ENCODE peak calls at places on chromosomes 16 and 17, in six cellular contexts. One of them, this sample, is unnamed.

GRCh38 chr17:2056221-2057129 is 1.6 kb downstream of the HIC1 start:
- DNase-seq in body of pancreas: peak
- DNase-seq in caudate nucleus: no peak
- DNase-seq in mesendoderm: peak
- DNase-seq in stomach: no peak
- DNase-seq in substantia nigra: no peak
- DNase-seq in this sample: peak

GRCh38 chr16:16158741-16159374 is 64.4 kb downstream of the ABCC6 start:
- DNase-seq in caudate nucleus: no peak
- DNase-seq in stomach: no peak
- DNase-seq in body of pancreas: no peak
- DNase-seq in mesendoderm: peak
- DNase-seq in substantia nigra: no peak
- DNase-seq in this sample: no peak

GRCh38 chr16:67740391-67740790 is 21.3 kb upstream of the GFOD2 start:
- DNase-seq in body of pancreas: no peak
- DNase-seq in substantia nigra: no peak
- DNase-seq in caudate nucleus: peak
- DNase-seq in mesendoderm: no peak
- DNase-seq in stomach: no peak
- DNase-seq in this sample: no peak

GRCh38 chr17:50037321-50038107 is 18.4 kb upstream of the ITGA3 start:
- DNase-seq in stomach: peak
- DNase-seq in body of pancreas: peak
- DNase-seq in mesendoderm: no peak
- DNase-seq in caudate nucleus: no peak
- DNase-seq in substantia nigra: no peak
- DNase-seq in this sample: peak

GRCh38 chr17:21007646-21008045 is 35.2 kb downstream of the USP22 start:
- DNase-seq in body of pancreas: no peak
- DNase-seq in caudate nucleus: no peak
- DNase-seq in stomach: no peak
- DNase-seq in mesendoderm: no peak
- DNase-seq in substantia nigra: peak
- DNase-seq in this sample: no peak

GRCh38 chr16:73771676-73772075 is 524.9 kb upstream of the PSMD7 start:
- DNase-seq in stomach: no peak
- DNase-seq in body of pancreas: no peak
- DNase-seq in substantia nigra: no peak
- DNase-seq in mesendoderm: no peak
- DNase-seq in caudate nucleus: no peak
- DNase-seq in this sample: no peak

GRCh38 chr16:65658339-65659275 is 536.7 kb upstream of the CDH11 start:
- DNase-seq in substantia nigra: no peak
- DNase-seq in mesendoderm: peak
- DNase-seq in caudate nucleus: peak
- DNase-seq in body of pancreas: no peak
- DNase-seq in stomach: no peak
- DNase-seq in this sample: no peak

GRCh38 chr16:88569614-88569984 is 604 bp upstream of the ZC3H18 start:
- DNase-seq in substantia nigra: peak
- DNase-seq in stomach: no peak
- DNase-seq in body of pancreas: no peak
- DNase-seq in caudate nucleus: no peak
- DNase-seq in mesendoderm: no peak
- DNase-seq in this sample: no peak

GRCh38 chr17:7173687-7174602 is 5.2 kb downstream of the ASGR1 start:
- DNase-seq in body of pancreas: peak
- DNase-seq in stomach: peak
- DNase-seq in caudate nucleus: peak
- DNase-seq in mesendoderm: peak
- DNase-seq in substantia nigra: peak
- DNase-seq in this sample: peak

GRCh38 chr16:6331770-6332169 is 1000.9 kb upstream of the RBFOX1 start:
- DNase-seq in caudate nucleus: no peak
- DNase-seq in substantia nigra: no peak
- DNase-seq in stomach: no peak
- DNase-seq in body of pancreas: no peak
- DNase-seq in mesendoderm: peak
- DNase-seq in this sample: no peak

GRCh38 chr16:81996664-81997529 is 14.4 kb downstream of the SDR42E1 start:
- DNase-seq in mesendoderm: peak
- DNase-seq in caudate nucleus: no peak
- DNase-seq in body of pancreas: no peak
- DNase-seq in substantia nigra: no peak
- DNase-seq in stomach: no peak
- DNase-seq in this sample: no peak

GRCh38 chr17:83079766-83080616 is 582 bp downstream of the METRNL start:
- DNase-seq in body of pancreas: no peak
- DNase-seq in stomach: no peak
- DNase-seq in mesendoderm: no peak
- DNase-seq in substantia nigra: no peak
- DNase-seq in caudate nucleus: no peak
- DNase-seq in this sample: no peak

GRCh38 chr16:85250609-85251223 is 138.4 kb upstream of the CIBAR2 start:
- DNase-seq in stomach: no peak
- DNase-seq in body of pancreas: no peak
- DNase-seq in caudate nucleus: no peak
- DNase-seq in mesendoderm: no peak
- DNase-seq in substantia nigra: no peak
- DNase-seq in this sample: no peak

GRCh38 chr16:85249418-85249817 is 137.1 kb upstream of the CIBAR2 start:
- DNase-seq in body of pancreas: peak
- DNase-seq in substantia nigra: peak
- DNase-seq in caudate nucleus: no peak
- DNase-seq in mesendoderm: no peak
- DNase-seq in stomach: no peak
- DNase-seq in this sample: no peak

GRCh38 chr16:85248269-85248668 is 136.0 kb upstream of the CIBAR2 start:
- DNase-seq in substantia nigra: no peak
- DNase-seq in body of pancreas: no peak
- DNase-seq in mesendoderm: no peak
- DNase-seq in caudate nucleus: no peak
- DNase-seq in stomach: no peak
- DNase-seq in this sample: no peak

GRCh38 chr16:85249830-85250455 is 137.7 kb upstream of the CIBAR2 start:
- DNase-seq in mesendoderm: no peak
- DNase-seq in body of pancreas: no peak
- DNase-seq in substantia nigra: peak
- DNase-seq in stomach: no peak
- DNase-seq in caudate nucleus: no peak
- DNase-seq in this sample: no peak

GRCh38 chr16:85248857-85249256 is 136.6 kb upstream of the CIBAR2 start:
- DNase-seq in mesendoderm: no peak
- DNase-seq in stomach: no peak
- DNase-seq in body of pancreas: no peak
- DNase-seq in substantia nigra: no peak
- DNase-seq in caudate nucleus: no peak
- DNase-seq in this sample: no peak
- H3K27ac ChIP-seq in mesendoderm: no peak
- H3K27ac ChIP-seq in stomach: no peak
- H3K27ac ChIP-seq in body of pancreas: no peak
- H3K27ac ChIP-seq in substantia nigra: no peak
- H3K27ac ChIP-seq in caudate nucleus: no peak
- H3K27ac ChIP-seq in this sample: no peak

DNA sequence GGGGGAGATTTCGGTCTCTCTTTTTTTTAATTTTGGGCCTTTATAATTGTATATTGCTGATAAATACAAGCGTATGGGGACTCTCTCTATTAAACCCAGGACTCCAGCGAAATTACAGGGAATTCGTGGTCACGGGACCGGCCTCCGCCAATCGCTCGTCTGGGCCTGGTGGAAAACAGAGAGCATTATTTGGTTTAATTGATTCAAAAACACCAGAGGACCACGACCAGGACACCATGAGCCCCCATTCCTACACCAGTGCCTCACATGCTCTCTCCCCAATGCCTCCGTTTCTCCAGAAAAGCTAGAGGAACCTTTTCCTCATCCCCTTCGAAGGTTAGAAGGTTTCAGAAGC is at the start of gene HOXB2:
- DNase-seq in mesendoderm: no peak
- DNase-seq in stomach: no peak
- DNase-seq in caudate nucleus: no peak
- DNase-seq in body of pancreas: no peak
- DNase-seq in substantia nigra: no peak
- DNase-seq in this sample: no peak
- H3K27ac ChIP-seq in mesendoderm: no peak
- H3K27ac ChIP-seq in stomach: peak
- H3K27ac ChIP-seq in caudate nucleus: no peak
- H3K27ac ChIP-seq in body of pancreas: peak
- H3K27ac ChIP-seq in substantia nigra: no peak
- H3K27ac ChIP-seq in this sample: peak

GRCh38 chr17:19013226-19013625 is 8.7 kb upstream of the FAM83G start:
- DNase-seq in substantia nigra: no peak
- DNase-seq in stomach: no peak
- DNase-seq in mesendoderm: no peak
- DNase-seq in caudate nucleus: no peak
- DNase-seq in body of pancreas: no peak
- DNase-seq in this sample: no peak

GRCh38 chr17:19012171-19013080 is 7.9 kb upstream of the FAM83G start:
- DNase-seq in mesendoderm: no peak
- DNase-seq in caudate nucleus: no peak
- DNase-seq in substantia nigra: no peak
- DNase-seq in body of pancreas: no peak
- DNase-seq in stomach: no peak
- DNase-seq in this sample: no peak

GRCh38 chr17:19010729-19011505 is 6.4 kb upstream of the FAM83G start:
- DNase-seq in body of pancreas: no peak
- DNase-seq in substantia nigra: no peak
- DNase-seq in mesendoderm: peak
- DNase-seq in stomach: peak
- DNase-seq in caudate nucleus: no peak
- DNase-seq in this sample: peak

GRCh38 chr17:19009970-19010369 is 5.4 kb upstream of the FAM83G start:
- DNase-seq in substantia nigra: no peak
- DNase-seq in body of pancreas: no peak
- DNase-seq in mesendoderm: no peak
- DNase-seq in stomach: no peak
- DNase-seq in caudate nucleus: no peak
- DNase-seq in this sample: no peak

GRCh38 chr17:19011581-19011980 is 7.0 kb upstream of the FAM83G start:
- DNase-seq in caudate nucleus: no peak
- DNase-seq in substantia nigra: no peak
- DNase-seq in mesendoderm: no peak
- DNase-seq in body of pancreas: no peak
- DNase-seq in stomach: no peak
- DNase-seq in this sample: no peak
- H3K27ac ChIP-seq in caudate nucleus: no peak
- H3K27ac ChIP-seq in substantia nigra: no peak
- H3K27ac ChIP-seq in mesendoderm: no peak
- H3K27ac ChIP-seq in body of pancreas: no peak
- H3K27ac ChIP-seq in stomach: no peak
- H3K27ac ChIP-seq in this sample: peak

DNA sequence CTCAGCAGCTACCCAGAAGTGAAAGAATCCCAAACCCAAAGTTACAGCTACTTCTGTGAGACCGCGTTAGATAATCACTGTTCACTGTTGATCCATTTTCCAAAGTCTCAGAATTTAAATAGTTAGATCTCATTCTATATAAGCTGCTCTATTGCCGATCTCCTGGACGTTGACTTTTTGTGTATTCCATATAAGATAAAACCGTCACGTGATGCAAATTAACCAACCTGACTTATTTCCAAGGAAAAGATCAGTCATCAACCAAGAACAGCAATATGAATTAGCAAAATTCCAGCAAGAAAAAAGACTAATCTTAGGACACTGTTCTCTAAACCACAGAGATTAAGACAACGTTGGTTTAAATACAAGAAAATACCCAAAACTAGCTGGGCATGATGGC is 8.3 kb downstream of the ACOX1 start:
- DNase-seq in substantia nigra: no peak
- DNase-seq in caudate nucleus: no peak
- DNase-seq in stomach: no peak
- DNase-seq in body of pancreas: no peak
- DNase-seq in mesendoderm: no peak
- DNase-seq in this sample: no peak
- H3K27ac ChIP-seq in substantia nigra: no peak
- H3K27ac ChIP-seq in caudate nucleus: no peak
- H3K27ac ChIP-seq in stomach: peak
- H3K27ac ChIP-seq in body of pancreas: no peak
- H3K27ac ChIP-seq in mesendoderm: no peak
- H3K27ac ChIP-seq in this sample: no peak

GRCh38 chr16:8621572-8622314 is at the start of gene METTL22:
- DNase-seq in caudate nucleus: peak
- DNase-seq in stomach: peak
- DNase-seq in body of pancreas: peak
- DNase-seq in mesendoderm: peak
- DNase-seq in substantia nigra: peak
- DNase-seq in this sample: peak
- H3K27ac ChIP-seq in caudate nucleus: peak
- H3K27ac ChIP-seq in stomach: peak
- H3K27ac ChIP-seq in body of pancreas: peak
- H3K27ac ChIP-seq in mesendoderm: no peak
- H3K27ac ChIP-seq in substantia nigra: peak
- H3K27ac ChIP-seq in this sample: peak

GRCh38 chr17:65190467-65191095 is 53.4 kb downstream of the RGS9 start:
- DNase-seq in substantia nigra: no peak
- DNase-seq in stomach: no peak
- DNase-seq in caudate nucleus: no peak
- DNase-seq in body of pancreas: no peak
- DNase-seq in mesendoderm: no peak
- DNase-seq in this sample: no peak

GRCh38 chr17:65194670-65195334 is 57.6 kb downstream of the RGS9 start:
- DNase-seq in mesendoderm: peak
- DNase-seq in stomach: peak
- DNase-seq in substantia nigra: no peak
- DNase-seq in body of pancreas: no peak
- DNase-seq in caudate nucleus: no peak
- DNase-seq in this sample: peak

GRCh38 chr17:65195716-65196115 is 58.5 kb downstream of the RGS9 start:
- DNase-seq in caudate nucleus: no peak
- DNase-seq in body of pancreas: no peak
- DNase-seq in substantia nigra: no peak
- DNase-seq in mesendoderm: peak
- DNase-seq in stomach: no peak
- DNase-seq in this sample: no peak

GRCh38 chr17:65193305-65194293 is 56.4 kb downstream of the RGS9 start:
- DNase-seq in body of pancreas: no peak
- DNase-seq in mesendoderm: no peak
- DNase-seq in stomach: no peak
- DNase-seq in substantia nigra: no peak
- DNase-seq in caudate nucleus: no peak
- DNase-seq in this sample: no peak

GRCh38 chr17:65191805-65192740 is 54.9 kb downstream of the RGS9 start:
- DNase-seq in body of pancreas: no peak
- DNase-seq in substantia nigra: no peak
- DNase-seq in caudate nucleus: no peak
- DNase-seq in mesendoderm: peak
- DNase-seq in stomach: no peak
- DNase-seq in this sample: no peak
- H3K27ac ChIP-seq in body of pancreas: no peak
- H3K27ac ChIP-seq in substantia nigra: no peak
- H3K27ac ChIP-seq in caudate nucleus: no peak
- H3K27ac ChIP-seq in mesendoderm: peak
- H3K27ac ChIP-seq in stomach: no peak
- H3K27ac ChIP-seq in this sample: no peak

This sample was measured in transverse colon.